ENCODE peak calls at places on chromosomes 2 and 18, in five cellular contexts. U, H, Z, Y and J are unnamed samples.

GRCh38 chr2:112794131-112794733 is 9.9 kb upstream of the IL1A start:
- DNase-seq in U (no peak), H (peak), Z (peak), Y (no peak), J (peak)

GRCh38 chr2:62407838-62408589 is 98.0 kb downstream of the TMEM17 start:
- DNase-seq in U (peak), H (peak), Z (peak), Y (no peak), J (no peak)

GRCh38 chr2:59790186-59791142 is 763.0 kb downstream of the BCL11A start:
- DNase-seq in U (no peak), H (no peak), Z (no peak), Y (no peak), J (no peak)

GRCh38 chr2:171595896-171596295 is 73.6 kb downstream of the CYBRD1 start:
- DNase-seq in U (no peak), H (no peak), Z (no peak), Y (no peak), J (no peak)

GRCh38 chr2:200159829-200160781 is 146.4 kb upstream of the SPATS2L start:
- DNase-seq in U (no peak), H (no peak), Z (no peak), Y (no peak), J (no peak)

GRCh38 chr2:233473878-233474277 is 92.7 kb downstream of the USP40 start:
- DNase-seq in U (no peak), H (no peak), Z (no peak), Y (no peak), J (no peak)

GRCh38 chr2:227377461-227378351 is 1.4 kb downstream of the TM4SF20 start:
- DNase-seq in U (no peak), H (no peak), Z (no peak), Y (no peak), J (no peak)

GRCh38 chr18:59846814-59847490 is 52.8 kb upstream of the PMAIP1 start:
- DNase-seq in U (no peak), H (no peak), Z (no peak), Y (no peak), J (no peak)

GRCh38 chr18:49894827-49895226 is 81.5 kb upstream of the ACAA2 start:
- DNase-seq in U (no peak), H (no peak), Z (no peak), Y (no peak), J (no peak)
- H3K27ac ChIP-seq in U (no peak), H (no peak), Z (no peak), Y (no peak), J (no peak)

GRCh38 chr2:128720440-128721022 is 401.9 kb upstream of the HS6ST1 start:
- DNase-seq in U (no peak), H (no peak), Z (no peak), Y (no peak), J (no peak)
- TF ChIP-seq CTCF in U (no peak), H (no peak), Z (no peak), Y (peak), J (no peak)

DNA sequence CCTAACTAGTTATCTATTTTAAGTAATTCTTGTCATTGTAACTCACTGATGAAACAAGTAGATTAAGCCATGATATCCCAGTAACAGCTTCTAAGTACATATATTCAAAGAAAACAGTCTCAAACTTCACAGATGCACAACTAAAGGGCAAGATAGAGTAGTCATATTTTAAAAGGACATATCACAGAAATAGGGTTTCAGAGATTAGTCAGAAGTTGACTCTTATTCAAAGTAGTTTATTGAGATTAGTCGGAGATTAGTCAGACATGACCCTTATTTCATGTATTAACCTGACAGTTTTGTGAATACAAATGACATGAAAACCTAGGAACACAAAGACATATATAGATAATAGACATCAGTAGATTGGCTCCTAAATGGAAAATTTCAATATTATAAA is 15.9 kb upstream of the CHAC2 start:
- DNase-seq in U (no peak), H (no peak), Z (no peak), Y (no peak), J (no peak)
- H3K27ac ChIP-seq in U (no peak), H (no peak), Z (no peak), Y (no peak), J (no peak)

GRCh38 chr2:134689303-134689702 is 29.5 kb downstream of the TMEM163 start:
- DNase-seq in U (no peak), H (no peak), Z (no peak), Y (no peak), J (no peak)

GRCh38 chr2:134694411-134694810 is 24.4 kb downstream of the TMEM163 start:
- DNase-seq in U (no peak), H (no peak), Z (no peak), Y (no peak), J (no peak)

GRCh38 chr2:134693359-134694330 is 25.2 kb downstream of the TMEM163 start:
- DNase-seq in U (no peak), H (no peak), Z (no peak), Y (no peak), J (no peak)

GRCh38 chr2:134690629-134691215 is 28.1 kb downstream of the TMEM163 start:
- DNase-seq in U (no peak), H (no peak), Z (peak), Y (no peak), J (no peak)

GRCh38 chr2:134692461-134692860 is 26.3 kb downstream of the TMEM163 start:
- DNase-seq in U (no peak), H (no peak), Z (no peak), Y (no peak), J (no peak)
- TF ChIP-seq CTCF in U (no peak), H (no peak), Z (no peak), Y (no peak), J (no peak)

GRCh38 chr2:160910681-160911080 is 249.5 kb upstream of the TANK start:
- DNase-seq in U (no peak), H (no peak), Z (no peak), Y (no peak), J (no peak)
- H3K27ac ChIP-seq in U (no peak), H (peak), Z (no peak), Y (no peak), J (no peak)

GRCh38 chr18:23239885-23240608 is 104.8 kb downstream of the CABLES1 start:
- DNase-seq in U (no peak), H (no peak), Z (no peak), Y (no peak), J (no peak)

GRCh38 chr18:23240609-23240930 is 105.3 kb downstream of the CABLES1 start:
- DNase-seq in U (no peak), H (no peak), Z (no peak), Y (no peak), J (no peak)

GRCh38 chr18:23245461-23245860 is 110.2 kb downstream of the CABLES1 start:
- DNase-seq in U (no peak), H (no peak), Z (no peak), Y (no peak), J (no peak)

GRCh38 chr18:23244431-23244830 is 109.1 kb downstream of the CABLES1 start:
- DNase-seq in U (no peak), H (no peak), Z (no peak), Y (peak), J (no peak)

DNA sequence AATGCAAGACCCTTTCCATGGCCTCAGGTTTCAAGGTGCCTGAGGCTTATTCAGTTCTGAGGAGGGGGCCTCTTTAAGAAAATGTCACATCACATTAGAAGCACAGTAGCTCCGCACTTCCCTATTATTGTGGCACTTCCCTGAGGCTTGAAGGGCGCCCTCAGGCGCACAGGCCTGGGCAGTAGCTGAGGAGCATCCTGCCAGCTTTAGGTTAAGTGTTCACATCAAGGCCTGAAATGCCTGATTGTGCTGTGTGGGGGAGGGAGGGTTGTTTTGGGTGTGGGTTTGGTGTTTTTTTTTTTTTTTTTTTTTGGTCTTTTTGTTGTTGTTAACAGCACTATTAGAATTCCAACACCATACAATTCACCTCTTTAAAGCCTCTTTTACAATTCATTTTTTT is 107.9 kb downstream of the CABLES1 start:
- DNase-seq in U (no peak), H (peak), Z (no peak), Y (peak), J (no peak)
- TF ChIP-seq CTCF in U (no peak), H (no peak), Z (no peak), Y (peak), J (no peak)

GRCh38 chr2:47257837-47258436 is 102.8 kb upstream of the STPG4 start:
- DNase-seq in U (no peak), H (no peak), Z (no peak), Y (no peak), J (no peak)
- H3K27ac ChIP-seq in U (no peak), H (no peak), Z (no peak), Y (no peak), J (no peak)

GRCh38 chr2:85237849-85238570 is 89.8 kb downstream of the TGOLN2 start:
- DNase-seq in U (peak), H (no peak), Z (peak), Y (peak), J (no peak)

GRCh38 chr2:85234879-85235278 is 92.9 kb downstream of the TGOLN2 start:
- DNase-seq in U (no peak), H (no peak), Z (no peak), Y (peak), J (no peak)

GRCh38 chr2:85238607-85239006 is 89.2 kb downstream of the TGOLN2 start:
- DNase-seq in U (no peak), H (no peak), Z (no peak), Y (no peak), J (no peak)

GRCh38 chr2:85236107-85236506 is 91.7 kb downstream of the TGOLN2 start:
- DNase-seq in U (no peak), H (no peak), Z (no peak), Y (no peak), J (no peak)

DNA sequence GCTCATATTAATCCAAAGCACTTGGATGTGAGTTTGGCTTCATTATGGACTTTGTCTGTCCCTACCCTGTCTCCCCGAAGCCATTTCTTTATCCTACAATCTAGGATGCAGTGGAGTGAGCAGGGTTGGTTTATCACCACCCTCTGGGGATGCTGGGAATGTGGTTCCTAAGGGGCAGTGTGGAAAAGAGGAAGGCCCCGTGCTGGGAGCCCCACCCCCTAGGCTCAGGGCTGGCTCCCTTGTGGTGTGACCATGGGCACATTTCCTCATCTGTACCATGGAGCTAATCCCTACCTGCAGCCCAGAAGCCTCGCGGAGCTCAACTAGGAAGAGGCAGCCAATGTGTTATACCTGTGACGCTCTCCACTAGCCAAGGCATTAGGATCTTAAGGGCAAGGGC is 92.5 kb downstream of the TGOLN2 start:
- DNase-seq in U (no peak), H (no peak), Z (no peak), Y (no peak), J (no peak)
- TF ChIP-seq CTCF in U (no peak), H (no peak), Z (no peak), Y (no peak), J (no peak)

GRCh38 chr2:32135409-32135808 is 30.3 kb upstream of the SLC30A6 start:
- DNase-seq in U (no peak), H (no peak), Z (peak), Y (no peak), J (no peak)
- H3K27ac ChIP-seq in U (no peak), H (no peak), Z (peak), Y (no peak), J (no peak)